ENCODE peak calls at places on chromosomes 11 and 22, in seven cellular contexts. One of them, this sample, is unnamed. For H3K4me1 and H3K9me3, the result is how much of the 10 kb centered on the place peaks cover.

GRCh38 chr11:30333405-30333804 is 10.5 kb downstream of the ARL14EP start:
- DNase-seq in fibroblast of lung: no peak
- DNase-seq in HCT116: no peak
- DNase-seq in colonic mucosa: no peak
- DNase-seq in astrocyte: no peak
- DNase-seq in heart left ventricle: no peak
- DNase-seq in PC-3: peak
- DNase-seq in this sample: no peak

GRCh38 chr22:35587447-35587870 is 29.7 kb downstream of the MB start:
- DNase-seq in fibroblast of lung: no peak
- DNase-seq in HCT116: no peak
- DNase-seq in colonic mucosa: no peak
- DNase-seq in astrocyte: no peak
- DNase-seq in heart left ventricle: peak
- DNase-seq in PC-3: peak
- DNase-seq in this sample: no peak

GRCh38 chr11:48129697-48130395 is 86.8 kb upstream of the OR4B1 start:
- DNase-seq in fibroblast of lung: no peak
- DNase-seq in HCT116: no peak
- DNase-seq in colonic mucosa: no peak
- DNase-seq in astrocyte: no peak
- DNase-seq in heart left ventricle: no peak
- DNase-seq in PC-3: no peak
- DNase-seq in this sample: no peak

GRCh38 chr22:26477341-26477731 is 6.2 kb downstream of the HPS4 start:
- DNase-seq in fibroblast of lung: no peak
- DNase-seq in HCT116: no peak
- DNase-seq in colonic mucosa: no peak
- DNase-seq in astrocyte: no peak
- DNase-seq in heart left ventricle: no peak
- DNase-seq in PC-3: no peak
- DNase-seq in this sample: no peak

GRCh38 chr11:62445314-62445740 is 26.5 kb downstream of the SCGB1A1 start:
- DNase-seq in fibroblast of lung: peak
- DNase-seq in HCT116: no peak
- DNase-seq in colonic mucosa: no peak
- DNase-seq in astrocyte: peak
- DNase-seq in heart left ventricle: peak
- DNase-seq in PC-3: peak
- DNase-seq in this sample: no peak

GRCh38 chr11:132361011-132361550 is 990.7 kb downstream of the NTM start:
- DNase-seq in fibroblast of lung: no peak
- DNase-seq in HCT116: no peak
- DNase-seq in colonic mucosa: no peak
- DNase-seq in astrocyte: no peak
- DNase-seq in heart left ventricle: no peak
- DNase-seq in PC-3: no peak
- DNase-seq in this sample: no peak

GRCh38 chr11:72576661-72577060 is 97.6 kb downstream of the PDE2A start:
- DNase-seq in fibroblast of lung: no peak
- DNase-seq in HCT116: no peak
- DNase-seq in colonic mucosa: no peak
- DNase-seq in astrocyte: no peak
- DNase-seq in heart left ventricle: no peak
- DNase-seq in PC-3: no peak
- DNase-seq in this sample: no peak

GRCh38 chr22:30195245-30196140 is 51.1 kb downstream of the LIF start:
- DNase-seq in fibroblast of lung: peak
- DNase-seq in HCT116: no peak
- DNase-seq in colonic mucosa: no peak
- DNase-seq in astrocyte: no peak
- DNase-seq in heart left ventricle: no peak
- DNase-seq in PC-3: peak
- DNase-seq in this sample: no peak

GRCh38 chr22:38051261-38051660 is 5.9 kb upstream of the PICK1 start:
- DNase-seq in fibroblast of lung: no peak
- DNase-seq in HCT116: no peak
- DNase-seq in colonic mucosa: no peak
- DNase-seq in astrocyte: no peak
- DNase-seq in heart left ventricle: no peak
- DNase-seq in PC-3: no peak
- DNase-seq in this sample: no peak

GRCh38 chr11:12602421-12602820 is 71.8 kb upstream of the TEAD1 start:
- DNase-seq in fibroblast of lung: peak
- DNase-seq in HCT116: no peak
- DNase-seq in colonic mucosa: no peak
- DNase-seq in astrocyte: peak
- DNase-seq in heart left ventricle: no peak
- DNase-seq in PC-3: peak
- DNase-seq in this sample: no peak

GRCh38 chr11:114440971-114441810 is 1.9 kb downstream of the REXO2 start:
- DNase-seq in fibroblast of lung: peak
- DNase-seq in HCT116: no peak
- DNase-seq in colonic mucosa: no peak
- DNase-seq in astrocyte: no peak
- DNase-seq in heart left ventricle: no peak
- DNase-seq in PC-3: peak
- DNase-seq in this sample: no peak

GRCh38 chr22:25437414-25438160 is 126.9 kb upstream of the GRK3 start:
- DNase-seq in fibroblast of lung: no peak
- DNase-seq in HCT116: no peak
- DNase-seq in colonic mucosa: no peak
- DNase-seq in astrocyte: no peak
- DNase-seq in heart left ventricle: no peak
- DNase-seq in PC-3: no peak
- DNase-seq in this sample: no peak

GRCh38 chr11:37527545-37527944 is 929.5 kb upstream of the RAG2 start:
- DNase-seq in fibroblast of lung: no peak
- DNase-seq in HCT116: no peak
- DNase-seq in colonic mucosa: no peak
- DNase-seq in astrocyte: no peak
- DNase-seq in heart left ventricle: no peak
- DNase-seq in PC-3: no peak
- DNase-seq in this sample: no peak

GRCh38 chr11:128893578-128894295 is 2.6 kb downstream of the KCNJ5 start:
- DNase-seq in fibroblast of lung: no peak
- DNase-seq in HCT116: no peak
- DNase-seq in colonic mucosa: no peak
- DNase-seq in astrocyte: no peak
- DNase-seq in heart left ventricle: no peak
- DNase-seq in PC-3: no peak
- DNase-seq in this sample: no peak

GRCh38 chr22:47150426-47150825 is 388.0 kb downstream of the TBC1D22A start:
- DNase-seq in fibroblast of lung: no peak
- DNase-seq in HCT116: no peak
- DNase-seq in colonic mucosa: no peak
- DNase-seq in astrocyte: no peak
- DNase-seq in heart left ventricle: no peak
- DNase-seq in PC-3: no peak
- DNase-seq in this sample: no peak

GRCh38 chr11:20112291-20113146 is 47.8 kb downstream of the DBX1 start:
- DNase-seq in fibroblast of lung: peak
- DNase-seq in HCT116: peak
- DNase-seq in colonic mucosa: peak
- DNase-seq in astrocyte: peak
- DNase-seq in heart left ventricle: peak
- DNase-seq in PC-3: peak
- DNase-seq in this sample: no peak

GRCh38 chr22:46674367-46674781 is 54.2 kb downstream of the GRAMD4 start:
- DNase-seq in fibroblast of lung: no peak
- DNase-seq in HCT116: no peak
- DNase-seq in colonic mucosa: no peak
- DNase-seq in astrocyte: no peak
- DNase-seq in heart left ventricle: peak
- DNase-seq in PC-3: no peak
- DNase-seq in this sample: no peak

GRCh38 chr11:23021287-23021863 is 161.1 kb upstream of the CCDC179 start:
- DNase-seq in fibroblast of lung: peak
- DNase-seq in HCT116: no peak
- DNase-seq in colonic mucosa: no peak
- DNase-seq in astrocyte: peak
- DNase-seq in heart left ventricle: no peak
- DNase-seq in PC-3: peak
- DNase-seq in this sample: peak

GRCh38 chr11:113518716-113519495 is 43.7 kb upstream of the DRD2 start:
- DNase-seq in fibroblast of lung: no peak
- DNase-seq in HCT116: no peak
- DNase-seq in colonic mucosa: no peak
- DNase-seq in astrocyte: no peak
- DNase-seq in heart left ventricle: no peak
- DNase-seq in PC-3: no peak
- DNase-seq in this sample: no peak

GRCh38 chr22:22037229-22037628 is 54.6 kb upstream of the TOP3B start:
- DNase-seq in fibroblast of lung: no peak
- DNase-seq in HCT116: no peak
- DNase-seq in colonic mucosa: no peak
- DNase-seq in astrocyte: no peak
- DNase-seq in heart left ventricle: no peak
- DNase-seq in PC-3: no peak
- DNase-seq in this sample: no peak

GRCh38 chr11:65890324-65891179 is at the start of gene CCDC85B:
- DNase-seq in fibroblast of lung: peak
- DNase-seq in HCT116: peak
- DNase-seq in colonic mucosa: peak
- DNase-seq in astrocyte: peak
- DNase-seq in heart left ventricle: peak
- DNase-seq in PC-3: peak
- DNase-seq in this sample: no peak

DNA sequence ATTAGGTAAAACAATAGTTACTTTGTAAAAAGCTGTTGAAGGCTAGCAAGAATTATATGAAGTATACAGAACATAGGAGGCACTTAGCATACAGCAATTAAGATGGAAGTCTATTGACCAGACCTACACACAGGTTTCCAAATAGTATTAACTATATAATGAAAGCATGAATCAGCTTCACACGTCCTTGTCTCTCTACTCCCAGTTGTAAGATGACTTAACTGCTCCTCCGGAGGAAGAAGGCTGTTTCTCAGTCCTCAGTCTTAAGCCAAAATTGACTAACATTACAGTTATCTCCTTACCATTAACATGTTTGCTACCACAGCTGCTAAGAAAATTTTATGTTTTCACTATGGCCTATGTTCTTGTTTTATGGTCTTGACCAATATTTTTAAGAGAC is 24.7 kb downstream of the SIK3 start:
- DNase-seq in fibroblast of lung: no peak
- DNase-seq in HCT116: no peak
- DNase-seq in colonic mucosa: no peak
- DNase-seq in astrocyte: no peak
- DNase-seq in heart left ventricle: no peak
- DNase-seq in PC-3: no peak
- DNase-seq in this sample: no peak
- H3K4me1 ChIP-seq in fibroblast of lung: under half
- H3K4me1 ChIP-seq in HCT116: under half
- H3K4me1 ChIP-seq in colonic mucosa: under half
- H3K4me1 ChIP-seq in astrocyte: under half
- H3K4me1 ChIP-seq in heart left ventricle: under half
- H3K4me1 ChIP-seq in PC-3: under half
- H3K4me1 ChIP-seq in this sample: under half

DNA sequence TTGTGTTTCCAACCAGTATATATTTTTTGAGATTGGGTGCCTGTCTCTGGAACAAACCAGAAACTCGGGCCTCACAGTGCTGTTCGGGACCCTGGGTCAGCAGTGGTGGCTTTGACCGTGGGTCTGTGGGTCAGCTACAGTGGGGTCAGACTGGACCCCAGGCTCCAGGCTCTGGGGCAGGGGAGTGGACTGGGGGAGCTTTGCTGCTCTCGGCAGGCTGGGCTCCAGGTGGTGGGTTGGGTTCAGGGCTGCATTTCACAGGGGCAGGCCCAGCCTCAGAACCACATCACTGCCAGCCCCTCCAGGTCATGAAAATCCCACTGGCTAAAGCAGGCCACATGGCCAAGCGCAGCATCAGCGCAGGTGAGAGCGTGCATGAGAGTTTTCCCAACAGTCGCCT is 1279.3 kb downstream of the BRD1 start:
- DNase-seq in fibroblast of lung: no peak
- DNase-seq in HCT116: no peak
- DNase-seq in colonic mucosa: no peak
- DNase-seq in astrocyte: no peak
- DNase-seq in heart left ventricle: no peak
- DNase-seq in PC-3: no peak
- DNase-seq in this sample: no peak
- H3K9me3 ChIP-seq in fibroblast of lung: under half
- H3K9me3 ChIP-seq in HCT116: under half
- H3K9me3 ChIP-seq in colonic mucosa: under half
- H3K9me3 ChIP-seq in astrocyte: under half
- H3K9me3 ChIP-seq in heart left ventricle: under half
- H3K9me3 ChIP-seq in PC-3: under half
- H3K9me3 ChIP-seq in this sample: half or more

GRCh38 chr22:17434856-17435255 is 65.6 kb downstream of the CECR2 start:
- DNase-seq in fibroblast of lung: peak
- DNase-seq in HCT116: no peak
- DNase-seq in colonic mucosa: no peak
- DNase-seq in astrocyte: no peak
- DNase-seq in heart left ventricle: no peak
- DNase-seq in PC-3: no peak
- DNase-seq in this sample: no peak
- H3K4me1 ChIP-seq in fibroblast of lung: under half
- H3K4me1 ChIP-seq in HCT116: under half
- H3K4me1 ChIP-seq in colonic mucosa: under half
- H3K4me1 ChIP-seq in astrocyte: under half
- H3K4me1 ChIP-seq in heart left ventricle: under half
- H3K4me1 ChIP-seq in PC-3: under half
- H3K4me1 ChIP-seq in this sample: under half

GRCh38 chr11:122782222-122782621 is 56.1 kb upstream of the CRTAM start:
- DNase-seq in fibroblast of lung: no peak
- DNase-seq in HCT116: no peak
- DNase-seq in colonic mucosa: no peak
- DNase-seq in astrocyte: no peak
- DNase-seq in heart left ventricle: no peak
- DNase-seq in PC-3: no peak
- DNase-seq in this sample: no peak
- H3K9me3 ChIP-seq in fibroblast of lung: under half
- H3K9me3 ChIP-seq in HCT116: under half
- H3K9me3 ChIP-seq in colonic mucosa: under half
- H3K9me3 ChIP-seq in astrocyte: under half
- H3K9me3 ChIP-seq in heart left ventricle: under half
- H3K9me3 ChIP-seq in PC-3: under half
- H3K9me3 ChIP-seq in this sample: under half

GRCh38 chr11:117071344-117071787 is 26.9 kb downstream of the SIK3 start:
- DNase-seq in fibroblast of lung: peak
- DNase-seq in HCT116: no peak
- DNase-seq in colonic mucosa: peak
- DNase-seq in astrocyte: no peak
- DNase-seq in heart left ventricle: peak
- DNase-seq in PC-3: peak
- DNase-seq in this sample: no peak

GRCh38 chr11:117076941-117077659 is 21.1 kb downstream of the SIK3 start:
- DNase-seq in fibroblast of lung: peak
- DNase-seq in HCT116: no peak
- DNase-seq in colonic mucosa: no peak
- DNase-seq in astrocyte: no peak
- DNase-seq in heart left ventricle: no peak
- DNase-seq in PC-3: no peak
- DNase-seq in this sample: no peak

GRCh38 chr11:117074122-117074521 is 24.1 kb downstream of the SIK3 start:
- DNase-seq in fibroblast of lung: no peak
- DNase-seq in HCT116: no peak
- DNase-seq in colonic mucosa: no peak
- DNase-seq in astrocyte: no peak
- DNase-seq in heart left ventricle: no peak
- DNase-seq in PC-3: no peak
- DNase-seq in this sample: no peak

GRCh38 chr11:117072517-117073218 is 25.6 kb downstream of the SIK3 start:
- DNase-seq in fibroblast of lung: peak
- DNase-seq in HCT116: peak
- DNase-seq in colonic mucosa: no peak
- DNase-seq in astrocyte: peak
- DNase-seq in heart left ventricle: no peak
- DNase-seq in PC-3: peak
- DNase-seq in this sample: no peak

GRCh38 chr11:117075186-117075585 is 23.0 kb downstream of the SIK3 start:
- DNase-seq in fibroblast of lung: no peak
- DNase-seq in HCT116: no peak
- DNase-seq in colonic mucosa: no peak
- DNase-seq in astrocyte: peak
- DNase-seq in heart left ventricle: no peak
- DNase-seq in PC-3: peak
- DNase-seq in this sample: no peak
- H3K4me1 ChIP-seq in fibroblast of lung: under half
- H3K4me1 ChIP-seq in HCT116: under half
- H3K4me1 ChIP-seq in colonic mucosa: under half
- H3K4me1 ChIP-seq in astrocyte: under half
- H3K4me1 ChIP-seq in heart left ventricle: under half
- H3K4me1 ChIP-seq in PC-3: under half
- H3K4me1 ChIP-seq in this sample: under half